ENCODE peak calls at places on chromosomes 2 and 18, in six cellular contexts. B, C, J, K, Y and D are unnamed samples.

GRCh38 chr2:54589340-54590215 is 133.5 kb downstream of the SPTBN1 start:
- DNase-seq in B (peak; percentile 67), C (peak; percentile 69), J (no peak), K (no peak), Y (peak; percentile 52), D (no peak)

GRCh38 chr2:122980672-122981071 is 1044.4 kb upstream of the CNTNAP5 start:
- DNase-seq in J (no peak), K (no peak), C (peak; percentile 40), Y (no peak), B (peak; percentile 57), D (no peak)

GRCh38 chr18:25256439-25256838 is 95.5 kb downstream of the ZNF521 start:
- DNase-seq in B (no peak), K (no peak), J (no peak), Y (no peak), C (no peak), D (no peak)

GRCh38 chr18:49230331-49230730 is 230.1 kb downstream of the DYM start:
- DNase-seq in C (no peak), B (no peak), J (no peak), K (no peak), Y (no peak), D (no peak)

GRCh38 chr2:128501700-128502099 is 183.0 kb upstream of the HS6ST1 start:
- DNase-seq in C (peak; percentile 29), Y (peak; percentile 15), J (no peak), K (no peak), B (no peak), D (no peak)

GRCh38 chr2:231162036-231162345 is 36.4 kb upstream of the ARMC9 start:
- DNase-seq in K (peak; percentile 98), B (peak; percentile 64), J (no peak), C (peak; percentile 79), Y (no peak), D (no peak)

GRCh38 chr2:7703523-7704144 is 786.4 kb downstream of the RNF144A start:
- DNase-seq in J (no peak), C (no peak), K (no peak), Y (no peak), B (no peak), D (no peak)

GRCh38 chr2:232927041-232927792 is 57.2 kb downstream of the SNORC start:
- DNase-seq in K (no peak), Y (no peak), B (peak; percentile 57), C (no peak), J (no peak), D (no peak)

GRCh38 chr2:194319222-194319992 is 1337.6 kb upstream of the SLC39A10 start:
- DNase-seq in Y (no peak), J (no peak), B (no peak), C (no peak), K (no peak), D (no peak)

GRCh38 chr2:75146903-75147332 is 52.4 kb downstream of the TACR1 start:
- DNase-seq in K (no peak), Y (no peak), C (peak; percentile 72), J (no peak), B (no peak), D (no peak)

GRCh38 chr2:54522624-54523281 is 66.6 kb downstream of the SPTBN1 start:
- DNase-seq in Y (peak; percentile 59), B (peak; percentile 88), J (peak; percentile 33), K (no peak), C (peak; percentile 79), D (no peak)

GRCh38 chr2:224952942-224953657 is 89.2 kb downstream of the DOCK10 start:
- DNase-seq in Y (no peak), J (peak; percentile 33), C (no peak), B (no peak), K (no peak), D (no peak)
- H3K27ac ChIP-seq in Y (no peak overlapping the region), J (no peak overlapping the region), C (no peak overlapping the region), B (no peak overlapping the region), K (no peak overlapping the region), D (no peak overlapping the region)

DNA sequence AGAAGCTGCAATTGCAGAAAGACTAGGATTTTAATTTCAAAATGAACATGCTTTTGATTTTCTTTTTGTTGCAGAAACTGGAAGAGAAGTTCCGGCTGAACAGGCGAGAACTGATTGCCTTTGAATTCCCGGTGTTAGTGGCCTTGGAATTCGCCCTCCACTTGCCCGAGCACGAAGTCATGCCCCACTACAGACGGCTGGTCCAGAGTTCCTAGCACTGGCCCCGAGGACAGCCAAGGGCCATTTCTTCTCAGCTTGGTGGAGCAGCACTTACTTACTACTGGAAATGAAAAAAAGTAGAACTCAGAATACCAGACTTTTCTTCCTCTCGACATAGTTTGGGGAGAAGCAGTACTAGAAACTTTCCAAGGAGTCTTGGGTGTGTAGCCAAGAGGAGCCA is 121.9 kb downstream of the CABLES1 start:
- DNase-seq in J (no peak), Y (no peak), C (no peak), B (no peak), K (no peak), D (no peak)
- H3K27ac ChIP-seq in J (no peak overlapping the region), Y (no peak overlapping the region), C (no peak overlapping the region), B (no peak overlapping the region), K (no peak overlapping the region), D (no peak overlapping the region)

DNA sequence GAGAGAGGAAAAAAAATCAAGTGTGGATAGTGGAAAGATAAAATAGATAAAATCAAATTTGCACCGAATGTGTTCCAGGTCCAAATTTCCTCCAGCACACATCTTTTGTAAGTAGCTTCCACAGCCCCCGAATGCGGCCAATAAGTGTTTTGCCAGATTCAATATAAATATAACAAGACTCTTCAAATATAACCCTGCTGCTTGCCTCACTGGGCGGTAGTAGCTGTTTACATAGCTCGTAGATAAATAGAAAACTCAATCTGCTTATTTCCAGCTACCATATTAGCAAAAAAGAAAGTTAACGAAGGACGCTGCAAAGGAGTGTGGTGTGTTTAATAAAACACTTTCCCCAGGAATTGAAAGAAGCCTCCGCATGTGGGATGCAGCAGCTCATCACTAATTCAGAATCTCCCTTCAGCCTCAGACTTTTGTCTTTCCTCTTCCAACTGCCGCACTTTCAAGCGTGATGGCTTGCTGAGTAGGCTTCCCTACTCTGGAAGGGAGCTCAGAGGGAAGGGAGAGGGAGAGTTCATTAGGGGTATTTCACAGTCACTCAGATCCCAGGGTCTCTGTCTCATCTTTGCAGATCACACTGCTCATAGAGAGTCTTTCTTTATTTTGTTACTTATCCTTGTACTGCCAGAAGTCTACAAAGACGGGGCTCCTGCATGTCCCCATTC is 367.1 kb downstream of the RND3 start:
- DNase-seq in J (no peak), C (no peak), K (no peak), B (no peak), Y (no peak), D (no peak)
- H3K27ac ChIP-seq in J (no peak overlapping the region), C (no peak overlapping the region), K (no peak overlapping the region), B (no peak overlapping the region), Y (no peak overlapping the region), D (no peak overlapping the region)

GRCh38 chr2:28401411-28401810 is 8.8 kb downstream of the FOSL2 start:
- DNase-seq in B (no peak), K (no peak), C (no peak), J (no peak), Y (no peak), D (no peak)
- H3K27ac ChIP-seq in B (no peak overlapping the region), K (peak overlapping the region; percentile 21), C (no peak overlapping the region), J (no peak overlapping the region), Y (peak overlapping the region; percentile 98), D (no peak overlapping the region)

DNA sequence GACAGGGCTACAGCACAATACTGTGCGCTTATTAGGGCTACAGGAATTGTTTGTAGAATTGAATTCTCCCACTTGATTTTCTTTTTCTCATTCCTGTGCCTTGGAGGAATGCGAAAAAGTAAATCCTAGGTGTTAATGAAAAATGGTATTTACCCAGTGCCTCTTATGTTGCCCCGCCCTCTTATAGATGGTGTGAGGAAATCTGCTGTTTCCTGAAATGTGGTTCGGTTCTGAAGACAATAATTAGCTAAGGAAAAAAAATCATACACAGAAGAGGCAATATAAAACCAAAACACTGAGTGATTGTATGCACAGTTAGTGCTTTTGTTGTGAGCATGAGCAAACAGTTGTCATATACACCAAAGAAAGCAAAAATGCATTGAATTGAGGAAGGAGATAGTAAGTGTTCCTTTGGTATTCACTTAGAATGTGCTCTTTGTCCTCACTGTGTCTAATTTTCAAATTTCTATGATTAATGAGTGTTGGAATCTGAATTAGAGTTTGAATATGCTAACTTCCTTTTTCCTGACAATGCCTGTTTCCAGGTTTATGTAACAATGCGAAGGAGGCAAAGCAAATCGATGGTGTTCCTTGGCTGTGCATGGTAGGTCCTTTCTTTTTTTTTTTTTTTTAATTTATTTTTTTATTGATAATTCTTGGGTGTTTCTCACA is 78.8 kb upstream of the PNPT1 start:
- DNase-seq in J (no peak), B (no peak), K (no peak), C (no peak), Y (no peak), D (no peak)
- H3K27ac ChIP-seq in J (no peak overlapping the region), B (no peak overlapping the region), K (no peak overlapping the region), C (no peak overlapping the region), Y (no peak overlapping the region), D (no peak overlapping the region)

GRCh38 chr2:151886235-151886634 is 58.0 kb upstream of the ARL5A start:
- DNase-seq in C (peak; percentile 88), Y (no peak), J (no peak), B (peak; percentile 49), K (no peak), D (no peak)

GRCh38 chr2:151881342-151881741 is 53.1 kb upstream of the ARL5A start:
- DNase-seq in C (no peak), Y (no peak), J (no peak), K (no peak), B (no peak), D (no peak)

GRCh38 chr2:151880586-151880985 is 52.4 kb upstream of the ARL5A start:
- DNase-seq in C (no peak), K (no peak), Y (no peak), B (no peak), J (no peak), D (no peak)

GRCh38 chr2:151878655-151879563 is 50.7 kb upstream of the ARL5A start:
- DNase-seq in B (peak; percentile 32), Y (no peak), K (no peak), C (peak; percentile 60), J (no peak), D (no peak)

GRCh38 chr2:151882786-151883445 is 54.7 kb upstream of the ARL5A start:
- DNase-seq in K (no peak), J (no peak), B (no peak), Y (no peak), C (no peak), D (no peak)
- H3K27ac ChIP-seq in K (no peak overlapping the region), J (no peak overlapping the region), B (no peak overlapping the region), Y (no peak overlapping the region), C (no peak overlapping the region), D (no peak overlapping the region)

DNA sequence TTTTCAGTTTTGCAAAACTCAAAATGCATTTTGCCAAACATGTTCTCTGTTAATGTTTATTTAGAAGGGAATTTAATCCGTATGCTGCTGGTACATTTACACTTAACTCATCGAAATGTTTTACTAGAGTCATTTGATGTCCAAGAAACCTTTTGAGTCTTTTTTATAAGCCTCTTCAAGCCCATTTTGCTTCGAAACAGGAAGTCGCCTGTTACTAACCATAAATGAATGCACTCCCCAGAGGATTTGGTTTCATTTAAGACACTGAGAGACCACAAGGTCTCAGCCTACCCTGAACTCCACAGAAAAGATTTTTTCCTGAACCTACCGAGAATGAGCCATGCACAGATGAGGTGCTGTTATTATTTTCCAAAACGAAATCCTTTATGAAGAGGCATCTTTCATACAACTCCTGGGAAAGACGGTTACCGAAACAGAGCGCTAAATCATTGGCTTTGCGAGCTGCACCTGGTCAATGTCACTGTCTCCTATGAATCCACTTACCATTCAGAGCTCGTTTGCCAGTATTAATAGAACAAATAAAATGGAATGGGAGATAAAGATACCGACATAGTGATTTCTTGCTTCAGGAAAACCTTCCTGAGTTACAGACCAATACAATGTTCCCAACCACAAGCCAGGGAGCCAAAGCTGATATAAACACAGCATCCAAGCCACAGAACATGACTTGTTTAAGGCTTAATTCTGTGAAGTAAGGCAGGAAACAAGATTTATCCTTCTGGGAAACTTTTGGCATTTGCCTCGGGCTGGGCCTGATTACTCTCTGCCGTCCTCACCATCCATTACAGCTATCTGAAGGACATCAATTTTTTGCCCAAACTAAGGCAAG is 382.1 kb downstream of the OSR1 start:
- DNase-seq in K (peak; percentile 55), C (no peak), Y (no peak), B (peak; percentile 89), J (no peak), D (no peak)
- H3K27ac ChIP-seq in K (peak overlapping the region; percentile 72), C (no peak overlapping the region), Y (peak overlapping the region; percentile 75), B (peak overlapping the region; percentile 64), J (no peak overlapping the region), D (no peak overlapping the region)